ENCODE peak calls at places on chromosome 3, in five cellular contexts. T is NCI-H526 treated with DMSO at 0.1 percent for 48 hours, G is NCI-H446, V is occipital lobe, A is C1 segment of cervical spinal cord. C is an unnamed sample.

GRCh38 chr3:123790254-123791072 is 93.7 kb downstream of the MYLK start:
- DNase-seq in A (no peak), T (no peak), V (no peak), G (no peak), C (no peak)

GRCh38 chr3:21508244-21508643 is 242.8 kb downstream of the ZNF385D start:
- DNase-seq in T (no peak), A (no peak), V (no peak), G (no peak), C (no peak)

GRCh38 chr3:71130516-71131384 is 452.8 kb downstream of the FOXP1 start:
- DNase-seq in A (no peak), T (peak), V (peak), G (no peak), C (peak)

GRCh38 chr3:144244662-144245061 is 273.0 kb downstream of the DIPK2A start:
- DNase-seq in V (no peak), T (no peak), A (no peak), G (no peak), C (no peak)

GRCh38 chr3:37916685-37917084 is 55.0 kb downstream of the CTDSPL start:
- DNase-seq in V (no peak), T (no peak), G (no peak), A (no peak), C (no peak)

GRCh38 chr3:127777332-127777731 is 45.0 kb downstream of the MGLL start:
- DNase-seq in A (no peak), T (no peak), V (no peak), G (no peak), C (no peak)

GRCh38 chr3:113496924-113497323 is 18.0 kb downstream of the SPICE1 start:
- DNase-seq in T (no peak), G (no peak), V (no peak), A (no peak), C (no peak)

GRCh38 chr3:52896613-52897012 is 735 bp downstream of the STIMATE start:
- DNase-seq in G (no peak), A (no peak), T (peak), V (no peak), C (no peak)

GRCh38 chr3:153232737-153233330 is 70.8 kb downstream of the RAP2B start:
- DNase-seq in V (no peak), T (no peak), G (no peak), A (no peak), C (no peak)

GRCh38 chr3:145639880-145640279 is 521.1 kb downstream of the PLOD2 start:
- DNase-seq in T (no peak), A (no peak), G (no peak), V (no peak), C (peak)

GRCh38 chr3:137946341-137946973 is 63.5 kb upstream of the CLDN18 start:
- DNase-seq in A (no peak), V (no peak), G (peak), T (peak), C (peak)

GRCh38 chr3:59540696-59541095 is 490.9 kb upstream of the CFAP20DC start:
- DNase-seq in A (no peak), T (no peak), G (no peak), V (no peak), C (no peak)

GRCh38 chr3:50167782-50168317 is 12.7 kb downstream of the SEMA3F start:
- DNase-seq in T (no peak), A (no peak), V (no peak), G (no peak), C (no peak)

C was measured in renal cortical epithelial cell.